ENCODE peak calls at places on chromosomes 4 and X, in eight cellular contexts. X is CD4-positive, alpha-beta memory T cell; E is aorta; Y is thoracic aorta; V is ovary; J is cardiac muscle cell; B is tibial nerve; R is naive thymus-derived CD4-positive, alpha-beta T cell. A is an unnamed sample.
A peak's percentile ranks its signal among the peaks of the same experiment; 100 is the strongest.

GRCh38 chrX:46268429-46268828 is 276.8 kb downstream of the ZNF674 start:
- DNase-seq in X (no peak), E (no peak), Y (no peak), V (no peak), J (peak; percentile 25), B (no peak), R (no peak), A (no peak)

GRCh38 chr4:24781999-24782745 is 13.2 kb upstream of the SOD3 start:
- DNase-seq in X (no peak), E (no peak), Y (no peak), V (no peak), J (no peak), B (no peak), R (no peak), A (no peak)

GRCh38 chr4:165331823-165332222 is 4.4 kb downstream of the MSMO1 start:
- DNase-seq in X (no peak), E (no peak), Y (no peak), V (no peak), J (no peak), B (no peak), R (no peak), A (no peak)

GRCh38 chrX:119870626-119871131 is 854 bp downstream of the RNF113A start:
- DNase-seq in X (peak; percentile 36), E (no peak), Y (no peak), V (no peak), J (peak; percentile 16), B (no peak), R (peak; percentile 38), A (no peak)

GRCh38 chr4:107444-108429 is 16.6 kb upstream of the ZNF718 start:
- DNase-seq in X (no peak), E (no peak), Y (no peak), V (no peak), J (no peak), B (no peak), R (no peak), A (no peak)

GRCh38 chr4:79865253-79865652 is 207.8 kb downstream of the ANTXR2 start:
- DNase-seq in X (no peak), E (no peak), Y (no peak), V (no peak), J (peak; percentile 29), B (no peak), R (no peak), A (no peak)

GRCh38 chr4:5220028-5220427 is 168.7 kb downstream of the STK32B start:
- DNase-seq in X (no peak), E (no peak), Y (no peak), V (no peak), J (peak; percentile 2), B (no peak), R (no peak), A (no peak)

GRCh38 chr4:28799696-28800095 is 1920.5 kb upstream of the PCDH7 start:
- DNase-seq in X (no peak), E (no peak), Y (no peak), V (no peak), J (peak; percentile 49), B (no peak), R (no peak), A (no peak)

GRCh38 chr4:109708435-109708834 is 5.2 kb upstream of the CASP6 start:
- DNase-seq in X (no peak), E (no peak), Y (no peak), V (no peak), J (peak; percentile 52), B (no peak), R (no peak), A (no peak)

GRCh38 chr4:98433608-98434198 is 172.5 kb downstream of the RAP1GDS1 start:
- DNase-seq in X (no peak), E (no peak), Y (no peak), V (no peak), J (no peak), B (no peak), R (no peak), A (no peak)

GRCh38 chr4:85860066-85860465 is 385.1 kb downstream of the ARHGAP24 start:
- DNase-seq in X (no peak), E (no peak), Y (no peak), V (no peak), J (peak; percentile 46), B (no peak), R (no peak), A (no peak)

GRCh38 chr4:121873604-121874003 is 3.3 kb upstream of the BBS7 start:
- DNase-seq in X (no peak), E (no peak), Y (no peak), V (no peak), J (no peak), B (no peak), R (no peak), A (no peak)

GRCh38 chrX:11423362-11423818 is 130.2 kb downstream of the AMELX start:
- DNase-seq in X (no peak), E (no peak), Y (no peak), V (no peak), J (peak; percentile 80), B (no peak), R (no peak), A (no peak)

GRCh38 chr4:64503416-64503815 is 94.2 kb upstream of the TECRL start:
- DNase-seq in X (no peak), E (no peak), Y (no peak), V (no peak), J (no peak), B (no peak), R (no peak), A (no peak)

GRCh38 chr4:32135642-32136041 is 1415.5 kb downstream of the PCDH7 start:
- DNase-seq in X (no peak), E (no peak), Y (no peak), V (no peak), J (no peak), B (no peak), R (no peak), A (no peak)

GRCh38 chr4:108846568-108846967 is 83.7 kb upstream of the ETNPPL start:
- DNase-seq in X (no peak), E (no peak), Y (no peak), V (no peak), J (no peak), B (no peak), R (no peak), A (no peak)

GRCh38 chrX:150361777-150362351 is 1.3 kb upstream of the MAMLD1 start:
- DNase-seq in X (peak; percentile 22), E (peak; percentile 78), Y (no peak), V (peak; percentile 57), J (peak; percentile 18), B (no peak), R (peak; percentile 13), A (no peak)

GRCh38 chr4:30717208-30718020 is 2.8 kb upstream of the PCDH7 start:
- DNase-seq in X (no peak), E (peak; percentile 81), Y (no peak), V (peak; percentile 22), J (peak; percentile 72), B (no peak), R (peak; percentile 13), A (no peak)

GRCh38 chr4:38663801-38664703 is at the start of gene KLF3:
- DNase-seq in X (peak; percentile 93), E (peak; percentile 97), Y (peak; percentile 78), V (peak; percentile 92), J (peak; percentile 97), B (peak; percentile 89), R (peak; percentile 95), A (peak; percentile 70)

GRCh38 chr4:143391895-143392294 is 55.2 kb downstream of the GAB1 start:
- DNase-seq in X (no peak), E (no peak), Y (no peak), V (no peak), J (peak; percentile 62), B (no peak), R (no peak), A (no peak)

GRCh38 chr4:169311643-169312365 is 41.0 kb upstream of the SH3RF1 start:
- DNase-seq in X (no peak), E (no peak), Y (no peak), V (no peak), J (peak; percentile 81), B (no peak), R (peak; percentile 2), A (no peak)

GRCh38 chrX:137031039-137031438 is 2.8 kb downstream of the GPR101 start:
- DNase-seq in X (no peak), E (no peak), Y (no peak), V (no peak), J (no peak), B (no peak), R (no peak), A (no peak)
- H3K27me3 ChIP-seq in X (no peaks in the 10 kb centered on the region), E (no peaks in the 10 kb centered on the region), Y (no peaks in the 10 kb centered on the region), V (no peaks in the 10 kb centered on the region), J (peaks cover 81% of the 10 kb centered on the region), B (no peaks in the 10 kb centered on the region), R (no peaks in the 10 kb centered on the region), A (no peaks in the 10 kb centered on the region)

DNA sequence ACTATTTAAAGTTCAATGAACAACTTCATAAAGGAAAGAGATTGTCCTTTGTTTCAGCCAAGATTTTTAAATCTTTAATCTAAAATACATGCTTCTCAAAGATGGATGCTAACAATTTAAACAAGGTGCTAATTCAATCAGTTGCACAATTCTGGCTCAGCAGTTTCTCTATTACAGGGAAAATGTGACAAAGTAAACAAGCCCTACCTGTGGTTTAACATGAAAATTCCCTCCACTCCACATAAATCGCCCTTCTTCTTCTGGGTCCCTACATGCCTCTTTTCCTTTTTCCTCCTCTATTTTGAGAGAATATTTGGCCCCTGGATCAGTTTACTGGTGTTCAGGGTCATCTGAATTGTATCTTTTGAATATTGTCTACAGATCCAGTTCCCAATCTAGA is 80.6 kb downstream of the FRYL start:
- DNase-seq in X (no peak), E (no peak), Y (no peak), V (no peak), J (no peak), B (no peak), R (no peak), A (no peak)
- H3K4me1 ChIP-seq in X (peaks cover 40% of the 10 kb centered on the region), E (peaks cover 3% of the 10 kb centered on the region), Y (peaks cover 33% of the 10 kb centered on the region), V (no peaks in the 10 kb centered on the region), J (peaks cover 16% of the 10 kb centered on the region), B (no peaks in the 10 kb centered on the region), R (peaks cover 19% of the 10 kb centered on the region), A (peaks cover 32% of the 10 kb centered on the region)

DNA sequence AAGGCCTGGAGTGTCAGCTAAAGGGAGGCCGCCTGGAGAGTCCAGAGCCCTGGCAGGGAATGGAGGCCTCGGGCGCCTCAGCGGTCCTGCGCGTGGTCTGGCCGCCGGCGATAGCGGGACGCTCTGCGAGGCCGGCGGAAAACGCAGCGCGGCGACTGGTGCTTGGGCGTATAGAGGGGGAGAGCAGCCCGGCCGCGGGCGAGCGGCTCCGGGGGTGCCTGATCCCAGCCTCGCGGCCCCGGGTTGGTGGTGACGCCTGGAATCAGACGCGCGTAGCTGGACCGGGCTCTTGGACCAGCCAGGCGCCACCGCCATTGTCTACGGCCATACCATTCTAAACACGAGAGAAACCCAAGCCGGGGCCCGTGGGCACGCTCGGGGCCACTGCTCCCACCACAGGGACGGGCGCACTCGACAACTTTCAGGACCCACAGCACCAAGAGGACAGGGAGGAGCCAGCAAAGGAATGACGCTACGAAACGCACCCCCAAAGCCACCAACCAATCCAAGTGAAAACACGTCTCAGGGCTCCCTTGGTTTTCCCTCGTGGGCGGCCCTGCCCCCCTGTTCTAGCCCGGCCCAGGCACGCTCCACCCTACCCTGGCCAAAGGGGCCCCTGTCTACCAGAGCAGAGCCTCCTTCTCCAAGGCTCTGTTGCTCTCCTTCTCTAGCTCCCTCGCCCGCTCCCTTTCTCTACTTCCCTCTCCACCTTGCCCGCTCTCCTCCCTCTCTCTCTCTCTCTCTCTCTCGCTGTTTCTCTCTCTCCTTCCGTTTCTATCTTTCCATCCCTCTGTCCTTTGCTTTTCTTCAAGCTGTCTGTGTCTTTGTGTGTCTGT is 7.8 kb downstream of the FRG2 start:
- DNase-seq in X (no peak), E (no peak), Y (no peak), V (no peak), J (no peak), B (no peak), R (no peak), A (no peak)
- H3K27me3 ChIP-seq in X (peaks cover 10% of the 10 kb centered on the region), E (no peaks in the 10 kb centered on the region), Y (no peaks in the 10 kb centered on the region), V (no peaks in the 10 kb centered on the region), J (peaks cover 91% of the 10 kb centered on the region), B (no peaks in the 10 kb centered on the region), R (peaks cover 6% of the 10 kb centered on the region), A (peaks cover 39% of the 10 kb centered on the region)

GRCh38 chr4:78799551-78800495 is 23.7 kb downstream of the BMP2K start:
- DNase-seq in X (no peak), E (no peak), Y (no peak), V (no peak), J (no peak), B (no peak), R (no peak), A (no peak)
- H3K4me1 ChIP-seq in X (no peaks in the 10 kb centered on the region), E (no peaks in the 10 kb centered on the region), Y (no peaks in the 10 kb centered on the region), V (no peaks in the 10 kb centered on the region), J (no peaks in the 10 kb centered on the region), B (no peaks in the 10 kb centered on the region), R (no peaks in the 10 kb centered on the region), A (peaks cover 14% of the 10 kb centered on the region)

A was measured in esophagus squamous epithelium.